ENCODE peak calls at places on chromosome X, in nine cellular contexts. E is AML-193; B is NCI-H2081; W is HT-29; K is activated naive CD4-positive, alpha-beta T cell treated with anti-CD3 and anti-CD28 coated beads for 36 hours; X is fibroblast of mammary gland; T is amniotic stem cell; P is myocyte; S is CD8-positive, alpha-beta memory T cell. G is an unnamed sample.

GRCh38 chrX:15942307-15942706 is 87.7 kb upstream of the AP1S2 start:
- DNase-seq in E (no peak), B (no peak), W (no peak), K (no peak), X (no peak), T (no peak), P (no peak), S (no peak), G (no peak)

GRCh38 chrX:37454537-37455285 is 105.5 kb downstream of the PRRG1 start:
- DNase-seq in E (no peak), B (no peak), W (no peak), K (no peak), X (peak), T (no peak), P (no peak), S (no peak), G (no peak)

GRCh38 chrX:50805316-50805715 is 8.7 kb downstream of the SHROOM4 start:
- DNase-seq in E (no peak), B (no peak), W (no peak), K (no peak), X (no peak), T (no peak), P (no peak), S (no peak), G (no peak)

GRCh38 chrX:109684136-109684535 is 48.9 kb downstream of the ACSL4 start:
- DNase-seq in E (no peak), B (no peak), W (no peak), K (no peak), X (peak), T (no peak), P (peak), S (no peak), G (no peak)

GRCh38 chrX:70525733-70526132 is 81.1 kb downstream of the DLG3 start:
- DNase-seq in E (no peak), B (no peak), W (peak), K (no peak), X (no peak), T (no peak), P (no peak), S (no peak), G (no peak)

GRCh38 chrX:15816886-15817285 is 26.6 kb downstream of the ZRSR2 start:
- DNase-seq in E (peak), B (no peak), W (no peak), K (peak), X (no peak), T (no peak), P (peak), S (peak), G (peak)

GRCh38 chrX:106932492-106932923 is 12.3 kb downstream of the CLDN2 start:
- DNase-seq in E (no peak), B (no peak), W (peak), K (no peak), X (peak), T (no peak), P (no peak), S (no peak), G (no peak)

GRCh38 chrX:135000516-135000915 is 9.7 kb downstream of the SMIM10 start:
- DNase-seq in E (no peak), B (no peak), W (no peak), K (no peak), X (peak), T (no peak), P (peak), S (no peak), G (no peak)

GRCh38 chrX:14899607-14900006 is 26.4 kb downstream of the MOSPD2 start:
- DNase-seq in E (peak), B (no peak), W (no peak), K (no peak), X (peak), T (no peak), P (peak), S (no peak), G (no peak)

GRCh38 chrX:14801136-14801535 is 71.7 kb downstream of the FANCB start:
- DNase-seq in E (no peak), B (no peak), W (no peak), K (no peak), X (peak), T (no peak), P (no peak), S (no peak), G (no peak)

GRCh38 chrX:47166126-47166525 is 21.1 kb downstream of the RBM10 start:
- DNase-seq in E (no peak), B (no peak), W (no peak), K (no peak), X (peak), T (no peak), P (no peak), S (no peak), G (no peak)

G was measured in NK-92 treated with Interleukin-12 subunit alpha and Interleukin-12 subunit beta, amount 100 ng/mL, for 24 hours.